ENCODE peak calls at places on chromosomes 2 and 18, in nine cellular contexts. Q, P, G, A, Z, N, X, D and Y are unnamed samples.

GRCh38 chr2:157032019-157032418 is 225.5 kb upstream of the GALNT5 start:
- DNase-seq in Q (no peak), P (peak), G (peak), A (peak), Z (no peak), N (no peak), X (no peak), D (no peak), Y (no peak)

GRCh38 chr2:48844418-48845155 is 89.1 kb upstream of the LHCGR start:
- DNase-seq in Q (no peak), P (no peak), G (peak), A (no peak), Z (no peak), N (no peak), X (no peak), D (no peak), Y (no peak)

GRCh38 chr2:1227289-1227900 is 185.9 kb upstream of the TPO start:
- DNase-seq in Q (no peak), P (no peak), G (no peak), A (no peak), Z (no peak), N (no peak), X (no peak), D (no peak), Y (peak)

GRCh38 chr2:200179201-200179600 is 127.3 kb upstream of the SPATS2L start:
- DNase-seq in Q (no peak), P (no peak), G (no peak), A (no peak), Z (no peak), N (no peak), X (no peak), D (no peak), Y (no peak)

GRCh38 chr18:48137354-48138208 is 207.1 kb upstream of the SMAD2 start:
- DNase-seq in Q (no peak), P (no peak), G (no peak), A (no peak), Z (no peak), N (no peak), X (no peak), D (no peak), Y (no peak)

GRCh38 chr18:5196253-5197031 is 615 bp downstream of the AKAIN1 start:
- DNase-seq in Q (no peak), P (no peak), G (no peak), A (no peak), Z (no peak), N (peak), X (no peak), D (no peak), Y (no peak)

GRCh38 chr2:134167015-134167414 is 86.9 kb upstream of the MGAT5 start:
- DNase-seq in Q (no peak), P (peak), G (peak), A (peak), Z (no peak), N (no peak), X (no peak), D (no peak), Y (no peak)

GRCh38 chr2:119678021-119678656 is 862 bp upstream of the TMEM177 start:
- DNase-seq in Q (peak), P (no peak), G (no peak), A (no peak), Z (no peak), N (no peak), X (no peak), D (peak), Y (peak)

GRCh38 chr2:107091163-107091864 is 205.3 kb upstream of the ST6GAL2 start:
- DNase-seq in Q (no peak), P (peak), G (peak), A (peak), Z (no peak), N (no peak), X (no peak), D (no peak), Y (no peak)

GRCh38 chr2:224222320-224222719 is 179.6 kb downstream of the FAM124B start:
- DNase-seq in Q (no peak), P (peak), G (peak), A (no peak), Z (no peak), N (no peak), X (no peak), D (peak), Y (no peak)

GRCh38 chr18:25830787-25831186 is 259.6 kb downstream of the SS18 start:
- DNase-seq in Q (no peak), P (peak), G (peak), A (peak), Z (no peak), N (no peak), X (no peak), D (no peak), Y (no peak)

GRCh38 chr2:8657423-8658062 is 24.3 kb upstream of the ID2 start:
- DNase-seq in Q (no peak), P (no peak), G (no peak), A (no peak), Z (no peak), N (no peak), X (peak), D (no peak), Y (no peak)

GRCh38 chr2:232146294-232146693 is 184.8 kb downstream of the DIS3L2 start:
- DNase-seq in Q (no peak), P (no peak), G (peak), A (peak), Z (no peak), N (no peak), X (no peak), D (no peak), Y (no peak)

GRCh38 chr2:96631804-96632435 is 6.2 kb downstream of the KANSL3 start:
- DNase-seq in Q (no peak), P (peak), G (peak), A (peak), Z (no peak), N (no peak), X (no peak), D (no peak), Y (no peak)

GRCh38 chr2:146806295-146807005 is 1038.4 kb upstream of the ACVR2A start:
- DNase-seq in Q (no peak), P (no peak), G (peak), A (peak), Z (no peak), N (no peak), X (no peak), D (no peak), Y (no peak)

GRCh38 chr2:203814661-203815540 is 52.7 kb upstream of the CTLA4 start:
- DNase-seq in Q (peak), P (peak), G (peak), A (peak), Z (peak), N (peak), X (peak), D (peak), Y (peak)

GRCh38 chr2:240820607-240821428 is 799 bp upstream of the KIF1A start:
- DNase-seq in Q (no peak), P (no peak), G (no peak), A (no peak), Z (no peak), N (peak), X (no peak), D (no peak), Y (peak)

GRCh38 chr2:26511466-26511865 is 33.5 kb upstream of the OTOF start:
- DNase-seq in Q (no peak), P (no peak), G (no peak), A (no peak), Z (no peak), N (no peak), X (no peak), D (no peak), Y (no peak)

GRCh38 chr18:13530879-13531387 is 195.4 kb downstream of the FAM210A start:
- DNase-seq in Q (peak), P (no peak), G (peak), A (peak), Z (no peak), N (peak), X (peak), D (peak), Y (no peak)

GRCh38 chr2:16207151-16207550 is 266.8 kb downstream of the MYCN start:
- DNase-seq in Q (no peak), P (no peak), G (no peak), A (no peak), Z (no peak), N (no peak), X (no peak), D (no peak), Y (no peak)

GRCh38 chr2:207239754-207240494 is 74.2 kb upstream of the KLF7 start:
- DNase-seq in Q (no peak), P (peak), G (peak), A (peak), Z (no peak), N (no peak), X (no peak), D (no peak), Y (no peak)

GRCh38 chr2:160932960-160933359 is 227.3 kb upstream of the TANK start:
- DNase-seq in Q (peak), P (no peak), G (peak), A (peak), Z (no peak), N (no peak), X (no peak), D (no peak), Y (no peak)

GRCh38 chr2:105919826-105920225 is 175.1 kb downstream of the NCK2 start:
- DNase-seq in Q (no peak), P (no peak), G (peak), A (peak), Z (peak), N (no peak), X (no peak), D (peak), Y (no peak)

GRCh38 chr2:20595439-20596192 is 55.3 kb downstream of the HS1BP3 start:
- DNase-seq in Q (no peak), P (peak), G (peak), A (no peak), Z (peak), N (no peak), X (peak), D (peak), Y (no peak)

GRCh38 chr2:46985512-46985911 is 69.9 kb upstream of the MCFD2 start:
- DNase-seq in Q (no peak), P (peak), G (peak), A (no peak), Z (no peak), N (no peak), X (no peak), D (peak), Y (no peak)

GRCh38 chr2:105592288-105592687 is 152.4 kb upstream of the NCK2 start:
- DNase-seq in Q (no peak), P (no peak), G (no peak), A (no peak), Z (no peak), N (no peak), X (no peak), D (no peak), Y (no peak)

GRCh38 chr2:158045362-158045761 is 56.3 kb upstream of the UPP2 start:
- DNase-seq in Q (peak), P (no peak), G (no peak), A (no peak), Z (no peak), N (no peak), X (no peak), D (peak), Y (no peak)

GRCh38 chr2:200288670-200289429 is 17.6 kb upstream of the SPATS2L start:
- DNase-seq in Q (no peak), P (no peak), G (peak), A (peak), Z (no peak), N (no peak), X (no peak), D (no peak), Y (no peak)